ENCODE peak calls at places on chromosome 5, in seven cellular contexts. L is GM23338, T is small intestine, S is BJ, Z is transverse colon, U is right cardiac atrium, M is fibroblast of pulmonary artery. H is an unnamed sample.

GRCh38 chr5:13976867-13977479 is 32.5 kb upstream of the DNAH5 start:
- DNase-seq in L (peak; percentile 78), T (peak; percentile 12), S (no peak), Z (no peak), U (no peak), M (peak; percentile 56), H (peak; percentile 49)

GRCh38 chr5:152864447-152864846 is 459.4 kb upstream of the NMUR2 start:
- DNase-seq in L (no peak), T (no peak), S (no peak), Z (no peak), U (no peak), M (no peak), H (no peak)

GRCh38 chr5:137622850-137623249 is 113.0 kb downstream of the KLHL3 start:
- DNase-seq in L (no peak), T (no peak), S (no peak), Z (no peak), U (peak; percentile 88), M (peak; percentile 41), H (peak; percentile 65)

GRCh38 chr5:81315336-81315735 is 13.9 kb downstream of the ZCCHC9 start:
- DNase-seq in L (peak; percentile 60), T (no peak), S (no peak), Z (no peak), U (no peak), M (peak; percentile 50), H (peak; percentile 53)

GRCh38 chr5:140324041-140324833 is 21.3 kb upstream of the PFDN1 start:
- DNase-seq in L (no peak), T (no peak), S (no peak), Z (no peak), U (no peak), M (no peak), H (no peak)

GRCh38 chr5:82106806-82107205 is 135.0 kb downstream of the ATG10 start:
- DNase-seq in L (peak; percentile 27), T (no peak), S (no peak), Z (no peak), U (no peak), M (peak; percentile 7), H (no peak)

GRCh38 chr5:102811962-102812361 is 56.9 kb downstream of the PAM start:
- DNase-seq in L (no peak), T (peak; percentile 85), S (no peak), Z (no peak), U (no peak), M (peak; percentile 46), H (peak; percentile 28)

GRCh38 chr5:60918466-60918865 is 26.4 kb downstream of the ERCC8 start:
- DNase-seq in L (no peak), T (no peak), S (no peak), Z (no peak), U (no peak), M (no peak), H (no peak)

GRCh38 chr5:95327211-95327610 is 42.3 kb upstream of the MCTP1 start:
- DNase-seq in L (no peak), T (no peak), S (no peak), Z (no peak), U (peak; percentile 21), M (no peak), H (no peak)

GRCh38 chr5:101580591-101580990 is 677.5 kb upstream of the ST8SIA4 start:
- DNase-seq in L (no peak), T (no peak), S (no peak), Z (no peak), U (no peak), M (no peak), H (no peak)

GRCh38 chr5:42570946-42571625 is 147.8 kb downstream of the GHR start:
- DNase-seq in L (no peak), T (no peak), S (no peak), Z (no peak), U (no peak), M (peak; percentile 4), H (no peak)

GRCh38 chr5:126871441-126871840 is 94.5 kb downstream of the LMNB1 start:
- DNase-seq in L (no peak), T (no peak), S (no peak), Z (no peak), U (no peak), M (peak; percentile 57), H (no peak)

GRCh38 chr5:69213513-69214215 is 21.0 kb upstream of the CDK7 start:
- DNase-seq in L (no peak), T (peak; percentile 30), S (peak; percentile 35), Z (no peak), U (no peak), M (peak; percentile 71), H (peak; percentile 68)

GRCh38 chr5:14417232-14417730 is 164.3 kb upstream of the OTULINL start:
- DNase-seq in L (peak; percentile 41), T (no peak), S (no peak), Z (no peak), U (peak; percentile 76), M (peak; percentile 66), H (peak; percentile 80)

GRCh38 chr5:133247881-133248642 is 196.2 kb downstream of the HSPA4 start:
- DNase-seq in L (peak; percentile 81), T (peak; percentile 25), S (no peak), Z (no peak), U (no peak), M (peak; percentile 77), H (peak; percentile 55)

GRCh38 chr5:145887217-145887616 is 14.4 kb upstream of the GRXCR2 start:
- DNase-seq in L (no peak), T (peak; percentile 37), S (no peak), Z (no peak), U (no peak), M (no peak), H (no peak)

GRCh38 chr5:178777557-178777956 is 47.1 kb upstream of the ZNF354A start:
- DNase-seq in L (no peak), T (no peak), S (no peak), Z (peak; percentile 10), U (no peak), M (no peak), H (no peak)

GRCh38 chr5:174501461-174502069 is 222.8 kb upstream of the MSX2 start:
- DNase-seq in L (no peak), T (no peak), S (peak; percentile 31), Z (no peak), U (no peak), M (peak; percentile 47), H (peak; percentile 23)

GRCh38 chr5:137304227-137304874 is 194.8 kb downstream of the SPOCK1 start:
- DNase-seq in L (no peak), T (peak; percentile 7), S (no peak), Z (peak; percentile 75), U (peak; percentile 57), M (no peak), H (no peak)

GRCh38 chr5:147400076-147400809 is 109.6 kb downstream of the DPYSL3 start:
- DNase-seq in L (no peak), T (peak; percentile 51), S (no peak), Z (no peak), U (no peak), M (no peak), H (no peak)

GRCh38 chr5:73135021-73135420 is 14.6 kb downstream of the TMEM171 start:
- DNase-seq in L (no peak), T (no peak), S (no peak), Z (no peak), U (no peak), M (no peak), H (no peak)

GRCh38 chr5:93790401-93790800 is 49.0 kb upstream of the POU5F2 start:
- DNase-seq in L (no peak), T (no peak), S (no peak), Z (no peak), U (no peak), M (peak; percentile 60), H (peak; percentile 32)

GRCh38 chr5:7638456-7638855 is 212.5 kb downstream of the CFAP90 start:
- DNase-seq in L (no peak), T (peak; percentile 9), S (no peak), Z (no peak), U (no peak), M (no peak), H (no peak)

GRCh38 chr5:111494350-111494999 is 17.9 kb downstream of the STARD4 start:
- DNase-seq in L (no peak), T (no peak), S (no peak), Z (no peak), U (no peak), M (no peak), H (no peak)

GRCh38 chr5:107670927-107671741 is at the start of gene EFNA5:
- DNase-seq in L (peak; percentile 75), T (peak; percentile 25), S (no peak), Z (peak; percentile 41), U (peak; percentile 69), M (peak; percentile 52), H (peak; percentile 44)

GRCh38 chr5:126002222-126002897 is 420.8 kb upstream of the GRAMD2B start:
- DNase-seq in L (no peak), T (no peak), S (peak; percentile 62), Z (no peak), U (peak; percentile 90), M (peak; percentile 97), H (peak; percentile 99)

GRCh38 chr5:51389582-51390463 is 6.6 kb downstream of the ISL1 start:
- DNase-seq in L (peak; percentile 74), T (no peak), S (no peak), Z (no peak), U (no peak), M (no peak), H (no peak)
- H3K4me3 ChIP-seq in L (peak overlapping the region; percentile 53), T (no peak overlapping the region), S (peak overlapping the region; percentile 41), Z (no peak overlapping the region), U (no peak overlapping the region), M (no peak overlapping the region), H (peak overlapping the region; percentile 40)

GRCh38 chr5:159106193-159106568 is 6.5 kb upstream of the EBF1 start:
- DNase-seq in L (no peak), T (no peak), S (no peak), Z (no peak), U (peak; percentile 45), M (no peak), H (no peak)
- H3K4me3 ChIP-seq in L (peak overlapping the region; percentile 56), T (no peak overlapping the region), S (no peak overlapping the region), Z (peak overlapping the region; percentile 17), U (peak overlapping the region; percentile 36), M (no peak overlapping the region), H (peak overlapping the region; percentile 60)

GRCh38 chr5:134437340-134438267 is 25.9 kb upstream of the CDKN2AIPNL start:
- DNase-seq in L (no peak), T (no peak), S (no peak), Z (no peak), U (no peak), M (peak; percentile 47), H (peak; percentile 84)
- H3K4me3 ChIP-seq in L (no peak overlapping the region), T (no peak overlapping the region), S (no peak overlapping the region), Z (no peak overlapping the region), U (no peak overlapping the region), M (no peak overlapping the region), H (no peak overlapping the region)

GRCh38 chr5:51395666-51396356 is 12.6 kb downstream of the ISL1 start:
- DNase-seq in L (no peak), T (no peak), S (no peak), Z (no peak), U (no peak), M (no peak), H (no peak)

GRCh38 chr5:51396797-51397196 is 13.5 kb downstream of the ISL1 start:
- DNase-seq in L (no peak), T (no peak), S (no peak), Z (no peak), U (no peak), M (no peak), H (no peak)

GRCh38 chr5:51397996-51398395 is 14.7 kb downstream of the ISL1 start:
- DNase-seq in L (peak; percentile 71), T (no peak), S (no peak), Z (no peak), U (no peak), M (no peak), H (no peak)

GRCh38 chr5:51398875-51399635 is 15.8 kb downstream of the ISL1 start:
- DNase-seq in L (peak; percentile 60), T (no peak), S (no peak), Z (no peak), U (peak; percentile 16), M (no peak), H (no peak)

GRCh38 chr5:51399636-51399993 is 16.4 kb downstream of the ISL1 start:
- DNase-seq in L (no peak), T (no peak), S (no peak), Z (no peak), U (no peak), M (no peak), H (no peak)
- H3K4me3 ChIP-seq in L (peak overlapping the region; percentile 56), T (no peak overlapping the region), S (no peak overlapping the region), Z (no peak overlapping the region), U (no peak overlapping the region), M (no peak overlapping the region), H (no peak overlapping the region)

H was measured in fibroblast of the aortic adventitia.